ENCODE peak calls at places on chromosomes 6 and 20, in seven cellular contexts. S is lower lobe of right lung; R is fibroblast of the aortic adventitia; B is stimulated activated CD4-positive, alpha-beta T cell treated with anti-CD3 and anti-CD28 coated beads, Interleukin-12 subunit alpha, Interleukin-12 subunit beta, amount 100 ng/mL, for 4 hours; P is CD8-positive, alpha-beta memory T cell; Z is ELF-1; Q is GM10248. V is an unnamed sample.

GRCh38 chr6:89131599-89131998 is 13.7 kb upstream of the SRSF12 start:
- DNase-seq in P (no peak), Z (no peak), R (no peak), Q (no peak), S (no peak), B (no peak), V (no peak)

GRCh38 chr20:33674294-33675126 is at the start of gene NECAB3:
- DNase-seq in B (peak; percentile 67), R (peak; percentile 56), Q (peak; percentile 88), Z (peak; percentile 70), S (peak; percentile 87), P (peak; percentile 55), V (peak; percentile 88)

GRCh38 chr6:109344226-109344625 is 38.0 kb downstream of the CD164 start:
- DNase-seq in S (no peak), P (no peak), B (no peak), R (no peak), Z (peak; percentile 85), Q (no peak), V (no peak)

GRCh38 chr20:43988867-43989266 is 74.2 kb downstream of the TOX2 start:
- DNase-seq in B (no peak), Q (no peak), R (peak; percentile 27), P (no peak), Z (no peak), S (no peak), V (no peak)

GRCh38 chr20:45781391-45781931 is 10.2 kb downstream of the WFDC3 start:
- DNase-seq in P (no peak), S (no peak), R (peak; percentile 86), Z (peak; percentile 26), Q (no peak), B (no peak), V (no peak)

GRCh38 chr6:101402618-101403002 is 9.1 kb downstream of the GRIK2 start:
- DNase-seq in B (no peak), S (no peak), P (no peak), Q (no peak), R (no peak), Z (peak; percentile 63), V (no peak)

GRCh38 chr6:113401231-113401630 is 455.9 kb upstream of the MARCKS start:
- DNase-seq in P (no peak), Z (no peak), R (no peak), S (no peak), B (no peak), Q (no peak), V (no peak)

GRCh38 chr6:55069132-55069781 is 105.1 kb upstream of the HCRTR2 start:
- DNase-seq in Z (peak; percentile 45), B (no peak), S (no peak), P (no peak), Q (no peak), R (peak; percentile 59), V (peak; percentile 30)

GRCh38 chr6:81816387-81816786 is 63.9 kb upstream of the TENT5A start:
- DNase-seq in Z (peak; percentile 49), P (no peak), Q (no peak), B (no peak), R (no peak), S (no peak), V (no peak)

GRCh38 chr20:32583581-32584045 is 1.5 kb downstream of the NOL4L start:
- DNase-seq in Z (no peak), P (peak; percentile 16), S (no peak), B (no peak), R (no peak), Q (no peak), V (peak; percentile 57)

GRCh38 chr6:20202070-20202658 is 10.1 kb downstream of the MBOAT1 start:
- DNase-seq in Q (peak; percentile 75), R (peak; percentile 40), S (no peak), Z (no peak), P (no peak), B (no peak), V (peak; percentile 75)

GRCh38 chr6:150046943-150047342 is 21.6 kb upstream of the RAET1L start:
- DNase-seq in R (no peak), B (no peak), P (no peak), S (no peak), Q (no peak), Z (no peak), V (peak; percentile 9)

GRCh38 chr20:5741089-5741488 is 9.1 kb upstream of the SHLD1 start:
- DNase-seq in Q (no peak), R (peak; percentile 75), B (no peak), Z (no peak), P (no peak), S (no peak), V (no peak)

GRCh38 chr20:50467618-50468373 is 42.4 kb upstream of the PTPN1 start:
- DNase-seq in Q (no peak), Z (peak; percentile 39), S (peak; percentile 52), R (peak; percentile 61), B (peak; percentile 12), P (no peak), V (peak; percentile 24)

V was measured in RPMI8226.